ENCODE peak calls at places on chromosomes 13 and 19, in ten cellular contexts. C is right cardiac atrium; F is uterus; R is DND-41; V is endodermal cell; D is pancreas; E is A549; K is psoas muscle; A is OCI-LY7; N is CD4-positive, CD25-positive, alpha-beta regulatory T cell. Y is an unnamed sample. For H3K4me1, the result is how much of the 10 kb centered on the place peaks cover.

GRCh38 chr13:35978607-35979316 is 152.4 kb downstream of the DCLK1 start:
- DNase-seq in C (no peak), F (peak), R (peak), V (peak), D (peak), E (peak), K (no peak), A (peak), N (peak), Y (no peak)

GRCh38 chr13:106492576-106493323 is 42.7 kb downstream of the EFNB2 start:
- DNase-seq in C (no peak), F (no peak), R (no peak), V (no peak), D (no peak), E (no peak), K (no peak), A (no peak), N (no peak), Y (no peak)

GRCh38 chr19:33302175-33302973 is at the start of gene CEBPA:
- DNase-seq in C (peak), F (peak), R (no peak), V (peak), D (peak), E (peak), K (peak), A (peak), N (peak), Y (peak)

GRCh38 chr13:29532136-29532535 is 63.4 kb downstream of the SLC7A1 start:
- DNase-seq in C (no peak), F (no peak), R (no peak), V (no peak), D (no peak), E (no peak), K (no peak), A (no peak), N (no peak), Y (no peak)

GRCh38 chr19:31258211-31259052 is 90.8 kb downstream of the TSHZ3 start:
- DNase-seq in C (no peak), F (no peak), R (no peak), V (peak), D (no peak), E (no peak), K (no peak), A (no peak), N (no peak), Y (no peak)

GRCh38 chr13:51453308-51453958 is 597 bp upstream of the INTS6 start:
- DNase-seq in C (peak), F (peak), R (peak), V (no peak), D (no peak), E (peak), K (peak), A (peak), N (peak), Y (peak)

GRCh38 chr13:73715910-73716257 is 418.3 kb downstream of the KLF12 start:
- DNase-seq in C (no peak), F (no peak), R (no peak), V (no peak), D (no peak), E (no peak), K (no peak), A (no peak), N (no peak), Y (no peak)

GRCh38 chr19:16161848-16162247 is 11.5 kb downstream of the CIB3 start:
- DNase-seq in C (no peak), F (no peak), R (no peak), V (no peak), D (no peak), E (no peak), K (no peak), A (no peak), N (no peak), Y (no peak)

GRCh38 chr13:99465454-99465853 is 35.8 kb upstream of the TM9SF2 start:
- DNase-seq in C (no peak), F (no peak), R (no peak), V (no peak), D (no peak), E (no peak), K (no peak), A (no peak), N (no peak), Y (no peak)

GRCh38 chr19:29375429-29376093 is 150.2 kb upstream of the VSTM2B start:
- DNase-seq in C (no peak), F (no peak), R (no peak), V (peak), D (no peak), E (no peak), K (no peak), A (no peak), N (no peak), Y (peak)

GRCh38 chr13:33168326-33168960 is 117.1 kb downstream of the STARD13 start:
- DNase-seq in C (no peak), F (no peak), R (no peak), V (no peak), D (no peak), E (no peak), K (no peak), A (no peak), N (no peak), Y (no peak)

GRCh38 chr13:110312669-110313031 is 5.6 kb downstream of the COL4A2 start:
- DNase-seq in C (no peak), F (peak), R (no peak), V (peak), D (no peak), E (no peak), K (no peak), A (no peak), N (no peak), Y (no peak)

GRCh38 chr19:4870025-4870700 is 2.7 kb upstream of the PLIN3 start:
- DNase-seq in C (no peak), F (no peak), R (no peak), V (peak), D (peak), E (peak), K (peak), A (no peak), N (no peak), Y (no peak)

GRCh38 chr19:46950526-46951235 is 69.0 kb upstream of the NPAS1 start:
- DNase-seq in C (no peak), F (no peak), R (no peak), V (no peak), D (no peak), E (no peak), K (no peak), A (no peak), N (no peak), Y (no peak)
- H3K4me1 ChIP-seq in C (under half), F (under half), R (under half), V (under half), D (under half), E (half or more), K (under half), A (under half), N (half or more), Y (under half)

GRCh38 chr19:57434386-57435061 is 601 bp upstream of the ZNF749 start:
- DNase-seq in C (peak), F (no peak), R (peak), V (peak), D (no peak), E (no peak), K (no peak), A (no peak), N (no peak), Y (no peak)
- H3K27ac ChIP-seq in C (no peak), F (no peak), R (peak), V (peak), D (no peak), E (peak), K (peak), A (no peak), N (peak), Y (no peak)

GRCh38 chr19:46927893-46928292 is 67.1 kb downstream of the ARHGAP35 start:
- DNase-seq in C (no peak), F (no peak), R (no peak), V (no peak), D (no peak), E (no peak), K (no peak), A (no peak), N (no peak), Y (no peak)

GRCh38 chr19:46931197-46931596 is 70.4 kb downstream of the ARHGAP35 start:
- DNase-seq in C (no peak), F (no peak), R (no peak), V (no peak), D (no peak), E (no peak), K (no peak), A (no peak), N (no peak), Y (no peak)

GRCh38 chr19:46926201-46927071 is 65.6 kb downstream of the ARHGAP35 start:
- DNase-seq in C (no peak), F (no peak), R (no peak), V (no peak), D (no peak), E (no peak), K (no peak), A (peak), N (no peak), Y (no peak)

GRCh38 chr19:46927106-46927505 is 66.3 kb downstream of the ARHGAP35 start:
- DNase-seq in C (no peak), F (no peak), R (no peak), V (no peak), D (no peak), E (no peak), K (no peak), A (no peak), N (no peak), Y (no peak)

DNA sequence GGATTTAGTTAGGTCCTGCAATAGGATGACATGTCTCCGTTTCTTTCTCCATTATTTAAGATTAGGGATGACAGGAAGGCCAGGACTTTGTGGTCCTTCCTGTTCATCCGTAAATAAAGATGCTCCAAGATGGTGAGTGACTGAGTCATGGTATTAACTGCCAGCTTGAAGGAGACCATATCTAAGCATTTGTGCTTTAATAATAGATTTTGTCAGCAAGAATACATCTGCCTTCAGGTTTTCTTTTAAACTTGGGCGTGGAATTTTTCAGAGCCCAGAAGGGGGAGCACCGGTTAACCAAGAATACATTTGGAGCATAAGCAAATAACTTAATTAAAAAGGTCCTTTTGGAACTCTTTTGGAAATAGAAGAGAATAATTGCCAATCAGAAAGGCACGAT is 68.2 kb downstream of the ARHGAP35 start:
- DNase-seq in C (no peak), F (no peak), R (no peak), V (no peak), D (no peak), E (no peak), K (no peak), A (no peak), N (no peak), Y (no peak)
- H3K4me1 ChIP-seq in C (under half), F (under half), R (under half), V (under half), D (under half), E (half or more), K (half or more), A (under half), N (under half), Y (under half)

DNA sequence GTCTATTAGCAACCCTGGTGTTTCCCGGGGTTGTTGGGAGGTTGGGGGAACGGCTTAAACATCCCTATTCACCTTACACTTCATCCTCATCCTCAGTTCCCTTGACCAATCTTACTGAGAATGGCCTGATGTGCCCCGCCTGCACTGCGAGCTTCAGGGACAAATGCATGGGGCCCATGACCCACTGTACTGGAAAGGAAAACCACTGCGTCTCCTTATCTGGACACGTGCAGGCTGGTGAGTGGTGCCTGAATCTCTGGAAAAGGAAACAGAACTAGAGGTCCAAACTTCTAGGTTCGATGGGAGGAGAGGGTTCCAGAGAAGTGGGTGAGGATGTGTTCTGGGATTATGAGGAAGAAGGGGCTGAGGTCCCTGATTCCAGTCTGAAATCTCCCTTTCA is 5.9 kb downstream of the PINLYP start:
- DNase-seq in C (no peak), F (no peak), R (no peak), V (no peak), D (no peak), E (no peak), K (no peak), A (no peak), N (no peak), Y (no peak)
- H3K27ac ChIP-seq in C (no peak), F (peak), R (peak), V (no peak), D (no peak), E (no peak), K (no peak), A (no peak), N (no peak), Y (no peak)

GRCh38 chr13:40586886-40587285 is 79.6 kb downstream of the FOXO1 start:
- DNase-seq in C (no peak), F (no peak), R (no peak), V (no peak), D (no peak), E (no peak), K (no peak), A (no peak), N (no peak), Y (no peak)
- H3K4me1 ChIP-seq in C (under half), F (under half), R (under half), V (under half), D (under half), E (under half), K (half or more), A (half or more), N (half or more), Y (under half)

DNA sequence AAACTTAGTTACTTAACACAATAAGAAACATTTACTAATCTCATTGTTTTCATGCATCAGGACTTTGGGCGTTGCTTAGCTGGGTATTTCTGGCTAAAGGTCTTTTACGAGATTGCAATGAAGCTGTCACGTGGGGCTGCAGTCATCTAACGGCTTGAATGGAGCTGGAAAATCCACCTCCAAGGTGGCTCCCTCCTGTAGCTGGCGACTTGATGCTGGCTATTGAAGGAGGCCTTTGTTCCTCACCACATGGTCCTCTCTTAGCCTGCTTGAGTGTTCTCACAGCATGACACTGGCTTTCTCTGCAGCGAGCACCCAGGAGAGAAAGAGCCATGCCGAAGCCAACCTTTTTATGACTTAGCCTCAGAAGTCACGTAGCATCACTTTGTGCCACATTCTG is 92.0 kb downstream of the NHLRC3 start:
- DNase-seq in C (no peak), F (no peak), R (no peak), V (peak), D (no peak), E (no peak), K (no peak), A (no peak), N (no peak), Y (no peak)
- H3K27ac ChIP-seq in C (no peak), F (no peak), R (no peak), V (no peak), D (no peak), E (no peak), K (no peak), A (no peak), N (no peak), Y (no peak)

GRCh38 chr19:13978721-13979191 is 26.4 kb downstream of the DCAF15 start:
- DNase-seq in C (peak), F (peak), R (no peak), V (no peak), D (no peak), E (no peak), K (no peak), A (no peak), N (no peak), Y (no peak)
- H3K4me1 ChIP-seq in C (under half), F (under half), R (under half), V (under half), D (under half), E (under half), K (under half), A (half or more), N (under half), Y (under half)

Y was measured in Peyer's patch.